ENCODE peak calls at places on chromosomes 3 and 15, in six cellular contexts. J is left ventricle myocardium inferior; E is ovary; G is effector memory CD4-positive, alpha-beta T cell; O is pancreas; H is heart right ventricle. A is an unnamed sample. For H3K4me1 and H3K9me3, the result is how much of the 10 kb centered on the place peaks cover.

GRCh38 chr3:62818347-62818746 is 56.9 kb downstream of the CADPS start:
- DNase-seq in G (no peak), H (no peak), O (no peak), E (no peak), J (no peak), A (no peak)

GRCh38 chr3:140170612-140171011 is 235.6 kb downstream of the CLSTN2 start:
- DNase-seq in H (no peak), E (no peak), O (no peak), G (no peak), J (no peak), A (no peak)

GRCh38 chr3:178705925-178706324 is 169.7 kb downstream of the KCNMB2 start:
- DNase-seq in E (no peak), H (no peak), J (no peak), G (no peak), O (no peak), A (no peak)

GRCh38 chr15:28140062-28140461 is 40.9 kb upstream of the OCA2 start:
- DNase-seq in J (no peak), E (no peak), G (no peak), O (no peak), H (no peak), A (no peak)

GRCh38 chr15:98896802-98897732 is 110.5 kb downstream of the PGPEP1L start:
- DNase-seq in H (no peak), G (no peak), O (no peak), E (no peak), J (no peak), A (no peak)

GRCh38 chr3:33722626-33723370 is 4.7 kb upstream of the CLASP2 start:
- DNase-seq in O (no peak), G (no peak), H (no peak), J (no peak), E (no peak), A (no peak)

GRCh38 chr3:74435631-74436030 is 178.8 kb downstream of the CNTN3 start:
- DNase-seq in G (no peak), J (no peak), E (no peak), O (no peak), H (no peak), A (no peak)

GRCh38 chr3:195214381-195214780 is 56.6 kb downstream of the XXYLT1 start:
- DNase-seq in H (no peak), G (no peak), O (no peak), J (no peak), E (no peak), A (no peak)

GRCh38 chr3:123151251-123151705 is 50.5 kb upstream of the SEC22A start:
- DNase-seq in J (no peak), O (peak), G (no peak), E (no peak), H (no peak), A (no peak)

GRCh38 chr3:50238549-50239026 is 2.6 kb downstream of the GNAI2 start:
- DNase-seq in H (peak), O (peak), G (no peak), J (peak), E (peak), A (no peak)

GRCh38 chr3:149581681-149582349 is 76.0 kb downstream of the WWTR1 start:
- DNase-seq in E (no peak), G (no peak), J (no peak), O (peak), H (no peak), A (no peak)

GRCh38 chr3:184345678-184346144 is 8.3 kb downstream of the FAM131A start:
- DNase-seq in J (peak), O (peak), E (no peak), H (peak), G (no peak), A (no peak)

GRCh38 chr3:190534386-190534785 is 20.5 kb downstream of the IL1RAP start:
- DNase-seq in H (no peak), G (no peak), O (no peak), E (no peak), J (no peak), A (no peak)

GRCh38 chr15:40902605-40903561 is 8.6 kb downstream of the VPS18 start:
- DNase-seq in E (no peak), H (no peak), J (peak), O (no peak), G (no peak), A (no peak)

GRCh38 chr3:4741404-4742307 is 237.6 kb upstream of the BHLHE40 start:
- DNase-seq in J (no peak), G (no peak), O (peak), H (peak), E (peak), A (no peak)

GRCh38 chr3:196927571-196928453 is 14.5 kb downstream of the NCBP2 start:
- DNase-seq in J (no peak), H (no peak), E (no peak), O (no peak), G (no peak), A (no peak)

GRCh38 chr15:74311734-74312444 is 55.6 kb downstream of the CYP11A1 start:
- DNase-seq in G (no peak), J (no peak), O (no peak), H (no peak), E (no peak), A (no peak)

GRCh38 chr3:139552632-139553335 is 13.2 kb upstream of the RBP1 start:
- DNase-seq in E (no peak), O (no peak), G (no peak), H (no peak), J (no peak), A (no peak)

GRCh38 chr3:107221856-107222255 is 155.4 kb upstream of the CCDC54 start:
- DNase-seq in E (no peak), H (no peak), O (no peak), J (no peak), G (no peak), A (no peak)

GRCh38 chr3:157142315-157142714 is 17.6 kb downstream of the CCNL1 start:
- DNase-seq in O (no peak), J (no peak), G (no peak), E (no peak), H (no peak), A (no peak)

GRCh38 chr3:66476852-66477381 is 23.9 kb downstream of the LRIG1 start:
- DNase-seq in J (no peak), H (no peak), E (no peak), G (no peak), O (no peak), A (no peak)

GRCh38 chr3:20039765-20040475 is at the start of gene KAT2B:
- DNase-seq in E (peak), O (peak), H (peak), J (peak), G (peak), A (peak)

GRCh38 chr15:80041497-80042253 is 17.8 kb upstream of the ZFAND6 start:
- DNase-seq in O (no peak), H (no peak), E (no peak), J (no peak), G (no peak), A (no peak)
- H3K4me1 ChIP-seq in O (under half), H (under half), E (under half), J (under half), G (under half), A (under half)

GRCh38 chr15:25795061-25795460 is 68.1 kb downstream of the ATP10A start:
- DNase-seq in J (no peak), H (no peak), E (no peak), G (no peak), O (no peak), A (no peak)
- H3K9me3 ChIP-seq in J (under half), H (under half), E (under half), G (under half), O (under half), A (under half)

DNA sequence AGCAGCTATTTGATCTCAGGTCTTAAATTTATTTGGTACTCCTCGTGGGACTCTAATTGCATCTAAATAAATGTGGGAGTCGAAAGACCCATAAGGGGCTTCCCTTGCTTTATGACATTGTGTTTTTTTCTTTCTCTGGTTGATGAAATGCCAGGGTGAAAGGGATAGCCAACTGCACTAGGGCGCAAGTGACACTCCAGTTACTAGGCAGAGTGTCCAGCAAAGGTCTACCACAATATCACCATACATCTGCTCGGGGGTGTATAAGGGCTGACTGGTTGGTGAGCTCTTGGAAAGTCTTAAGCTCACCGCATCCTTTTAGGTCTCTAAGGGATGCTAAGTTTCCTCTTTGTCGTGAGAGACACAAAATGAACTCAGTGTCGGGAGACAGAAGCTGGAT is 54.0 kb downstream of the PGBD4 start:
- DNase-seq in E (no peak), G (no peak), J (no peak), O (no peak), H (no peak), A (no peak)
- H3K27ac ChIP-seq in E (no peak), G (no peak), J (no peak), O (no peak), H (no peak), A (no peak)

GRCh38 chr3:12353796-12354505 is 65.1 kb downstream of the PPARG start:
- DNase-seq in H (no peak), O (no peak), J (no peak), G (no peak), E (no peak), A (no peak)
- H3K4me1 ChIP-seq in H (under half), O (under half), J (half or more), G (under half), E (under half), A (under half)

DNA sequence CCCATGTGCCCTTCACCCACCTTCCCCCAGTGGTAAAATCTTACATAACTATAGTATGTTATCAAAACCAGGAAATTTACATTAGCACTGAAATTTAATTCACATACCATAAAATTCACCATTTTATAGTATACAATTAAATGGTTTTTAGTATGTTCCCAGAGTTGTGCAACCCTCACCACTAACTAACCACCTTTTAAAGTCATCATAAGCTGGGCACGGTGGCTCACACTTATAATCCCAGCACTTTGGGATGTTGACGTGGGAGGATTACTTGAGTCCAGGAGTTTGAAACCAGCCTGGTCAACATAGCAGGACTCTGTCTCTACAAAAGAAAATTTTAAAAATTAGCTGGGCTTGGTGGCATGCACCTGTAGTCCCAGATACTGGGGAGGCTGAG is 13.7 kb downstream of the FRMD5 start:
- DNase-seq in O (no peak), H (no peak), E (no peak), J (no peak), G (no peak), A (no peak)
- H3K9me3 ChIP-seq in O (under half), H (under half), E (under half), J (under half), G (under half), A (under half)

DNA sequence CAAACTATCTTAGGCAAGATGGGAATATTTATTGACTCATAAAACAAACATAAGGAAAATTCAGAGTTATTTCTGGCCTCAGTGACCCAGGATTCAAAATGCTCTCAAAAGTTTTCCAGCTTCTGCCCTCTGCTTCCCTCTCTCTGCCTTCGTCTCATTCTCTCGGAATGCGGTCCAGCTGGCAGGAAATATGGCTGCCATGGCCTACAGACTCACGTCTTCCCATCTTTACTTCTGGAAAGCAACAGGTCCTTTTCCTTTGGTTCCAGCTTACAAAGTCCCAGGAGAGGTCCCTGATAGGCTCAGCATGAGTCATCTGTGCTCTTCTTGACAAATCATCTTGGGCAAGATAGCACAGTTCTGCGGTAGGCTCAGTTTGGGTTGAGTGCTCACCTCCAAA is 8.7 kb upstream of the ZNF774 start:
- DNase-seq in O (no peak), H (no peak), E (no peak), G (no peak), J (no peak), A (no peak)
- H3K27ac ChIP-seq in O (no peak), H (peak), E (no peak), G (no peak), J (no peak), A (no peak)

DNA sequence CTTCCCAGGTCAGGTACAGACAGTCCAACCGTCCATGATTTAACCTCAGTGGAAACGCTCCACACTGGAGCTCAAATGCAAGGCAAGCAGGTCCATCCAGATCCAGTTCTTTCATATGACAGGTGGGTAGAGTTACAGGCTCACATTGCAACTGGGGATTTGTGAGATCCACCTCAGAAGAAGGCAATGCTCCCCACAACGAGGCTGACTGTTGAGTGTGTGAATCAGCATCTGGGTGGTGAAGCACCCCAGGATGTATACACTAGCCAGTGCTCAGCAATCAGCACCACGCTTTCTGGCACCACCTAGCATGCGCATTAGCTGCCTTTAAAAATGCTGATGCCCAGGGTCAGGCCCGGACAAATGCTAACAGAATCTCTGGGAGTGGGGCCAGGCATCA is 343.5 kb upstream of the ICE2 start:
- DNase-seq in O (no peak), E (no peak), G (no peak), J (no peak), H (no peak), A (no peak)
- H3K4me1 ChIP-seq in O (under half), E (under half), G (under half), J (under half), H (under half), A (half or more)

GRCh38 chr15:95590533-95591044 is 739.9 kb upstream of the NR2F2 start:
- DNase-seq in O (no peak), G (no peak), J (no peak), H (no peak), E (no peak), A (no peak)
- H3K9me3 ChIP-seq in O (under half), G (under half), J (under half), H (under half), E (under half), A (under half)

A was measured in CD4-positive, alpha-beta memory T cell.